ENCODE peak calls at places on chromosome 18, in eight cellular contexts. I is DMS 273 treated with DMSO at 0.1 percent for 48 hours, F is NB4, T is endodermal cell, U is T-helper 2 cell, P is RWPE2, N is fibroblast of mammary gland, C is HT1080. X is an unnamed sample.

GRCh38 chr18:75189696-75190095 is 19.2 kb downstream of the PTGR3 start:
- DNase-seq in U (no peak), I (no peak), N (no peak), P (no peak), C (no peak), F (no peak), T (no peak), X (no peak)

GRCh38 chr18:21453512-21453862 is 147.0 kb downstream of the ESCO1 start:
- DNase-seq in U (no peak), P (no peak), N (no peak), T (no peak), C (no peak), F (no peak), I (no peak), X (no peak)

GRCh38 chr18:55665506-55665905 is 77.5 kb upstream of the TCF4 start:
- DNase-seq in U (no peak), F (no peak), I (no peak), P (no peak), T (no peak), N (no peak), C (no peak), X (no peak)

GRCh38 chr18:73724908-73725307 is 422.7 kb downstream of the FBXO15 start:
- DNase-seq in C (no peak), N (peak; percentile 45), P (no peak), I (peak; percentile 2), F (no peak), U (no peak), T (no peak), X (no peak)

GRCh38 chr18:23291456-23292205 is 156.3 kb downstream of the CABLES1 start:
- DNase-seq in P (no peak), I (no peak), N (peak; percentile 80), T (peak; percentile 51), U (no peak), F (no peak), C (peak; percentile 65), X (no peak)

GRCh38 chr18:79588131-79588635 is 91.4 kb upstream of the CTDP1 start:
- DNase-seq in C (no peak), U (no peak), I (no peak), N (no peak), T (no peak), P (peak; percentile 65), F (no peak), X (no peak)

GRCh38 chr18:27750014-27750413 is 426.9 kb downstream of the CDH2 start:
- DNase-seq in C (peak; percentile 55), U (no peak), F (peak; percentile 49), T (peak; percentile 92), I (no peak), P (no peak), N (peak; percentile 23), X (no peak)

GRCh38 chr18:21538230-21538629 is 62.3 kb downstream of the ESCO1 start:
- DNase-seq in P (no peak), I (no peak), F (no peak), U (no peak), N (peak; percentile 16), C (no peak), T (no peak), X (no peak)

GRCh38 chr18:8403713-8404112 is 205.5 kb upstream of the RAB12 start:
- DNase-seq in F (no peak), T (no peak), U (no peak), N (no peak), P (no peak), I (no peak), C (no peak), X (no peak)

GRCh38 chr18:25435462-25435782 is 83.5 kb upstream of the ZNF521 start:
- DNase-seq in U (no peak), F (no peak), I (no peak), T (no peak), C (no peak), P (no peak), N (no peak), X (no peak)

GRCh38 chr18:56709463-56709862 is 58.3 kb downstream of the WDR7 start:
- DNase-seq in U (no peak), T (peak; percentile 50), F (peak; percentile 72), C (peak; percentile 85), I (peak; percentile 8), P (no peak), N (peak; percentile 92), X (no peak)

GRCh38 chr18:13893418-13893760 is 21.9 kb downstream of the MC2R start:
- DNase-seq in F (peak; percentile 6), C (no peak), U (no peak), T (no peak), I (no peak), P (no peak), N (no peak), X (no peak)

GRCh38 chr18:12639990-12640880 is 17.7 kb downstream of the SPIRE1 start:
- DNase-seq in F (no peak), N (peak; percentile 76), U (no peak), P (peak; percentile 74), T (no peak), C (peak; percentile 87), I (no peak), X (no peak)

GRCh38 chr18:75247041-75247551 is 36.5 kb downstream of the TSHZ1 start:
- DNase-seq in C (no peak), T (no peak), N (peak; percentile 80), U (no peak), P (no peak), I (no peak), F (peak; percentile 70), X (no peak)

GRCh38 chr18:44541159-44541558 is 139.5 kb upstream of the SETBP1 start:
- DNase-seq in N (peak; percentile 23), F (no peak), U (no peak), P (no peak), T (no peak), I (no peak), C (no peak), X (no peak)

GRCh38 chr18:60246606-60247005 is 126.0 kb downstream of the MC4R start:
- DNase-seq in U (no peak), P (no peak), T (no peak), N (no peak), F (peak; percentile 23), C (no peak), I (no peak), X (no peak)

GRCh38 chr18:8142932-8143331 is 466.3 kb upstream of the RAB12 start:
- DNase-seq in N (no peak), T (no peak), P (no peak), F (no peak), C (no peak), I (no peak), U (no peak), X (no peak)

GRCh38 chr18:50848038-50848437 is 28.2 kb upstream of the MRO start:
- DNase-seq in F (no peak), U (no peak), C (no peak), I (no peak), P (no peak), N (no peak), T (no peak), X (no peak)

GRCh38 chr18:6203791-6204190 is 210.9 kb downstream of the L3MBTL4 start:
- DNase-seq in F (no peak), N (no peak), P (no peak), U (no peak), T (no peak), C (no peak), I (peak; percentile 56), X (no peak)

GRCh38 chr18:44869533-44869932 is 188.8 kb downstream of the SETBP1 start:
- DNase-seq in T (peak; percentile 49), C (no peak), U (no peak), P (no peak), I (no peak), F (no peak), N (no peak), X (no peak)

GRCh38 chr18:12741351-12741750 is 38.5 kb downstream of the PSMG2 start:
- DNase-seq in P (peak; percentile 74), U (no peak), T (no peak), C (peak; percentile 68), I (no peak), N (peak; percentile 91), F (no peak), X (no peak)

GRCh38 chr18:21703241-21703820 is 1.2 kb downstream of the ABHD3 start:
- DNase-seq in F (no peak), U (no peak), C (no peak), P (no peak), T (peak; percentile 63), I (no peak), N (no peak), X (peak; percentile 39)

GRCh38 chr18:55510809-55511208 is 77.2 kb downstream of the TCF4 start:
- DNase-seq in U (no peak), C (peak; percentile 72), T (no peak), I (no peak), P (no peak), N (peak; percentile 93), F (no peak), X (no peak)

GRCh38 chr18:11310476-11311086 is 161.2 kb upstream of the PIEZO2 start:
- DNase-seq in U (no peak), T (peak; percentile 92), I (no peak), F (peak; percentile 53), P (no peak), C (peak; percentile 60), N (peak; percentile 57), X (peak; percentile 31)

GRCh38 chr18:49858309-49859005 is 45.1 kb upstream of the ACAA2 start:
- DNase-seq in U (peak; percentile 35), N (peak; percentile 73), I (peak; percentile 40), C (peak; percentile 68), T (peak; percentile 91), P (no peak), F (peak; percentile 69), X (peak; percentile 68)

GRCh38 chr18:12278153-12278764 is 24.1 kb downstream of the CIDEA start:
- DNase-seq in I (no peak), N (no peak), T (peak; percentile 80), C (peak; percentile 60), P (no peak), U (no peak), F (no peak), X (no peak)

GRCh38 chr18:28095041-28095440 is 81.9 kb downstream of the CDH2 start:
- DNase-seq in U (no peak), I (no peak), T (no peak), C (peak; percentile 34), P (no peak), F (no peak), N (peak; percentile 37), X (no peak)

GRCh38 chr18:66013976-66014375 is 263.2 kb downstream of the CDH7 start:
- DNase-seq in I (no peak), C (peak; percentile 46), P (no peak), N (no peak), T (no peak), F (no peak), U (no peak), X (no peak)

GRCh38 chr18:40939636-40940035 is 1015.4 kb upstream of the PIK3C3 start:
- DNase-seq in C (peak; percentile 17), T (no peak), I (no peak), N (peak; percentile 34), U (no peak), F (no peak), P (no peak), X (no peak)

GRCh38 chr18:56799756-56800155 is 148.6 kb downstream of the WDR7 start:
- DNase-seq in C (peak; percentile 8), F (no peak), P (no peak), U (no peak), T (no peak), I (no peak), N (peak; percentile 25), X (no peak)

GRCh38 chr18:48061781-48062570 is 131.5 kb upstream of the SMAD2 start:
- DNase-seq in C (no peak), N (peak; percentile 21), I (no peak), U (no peak), T (no peak), F (no peak), P (no peak), X (no peak)

GRCh38 chr18:43588838-43589237 is 311.5 kb upstream of the SYT4 start:
- DNase-seq in N (no peak), P (no peak), C (no peak), F (no peak), T (no peak), U (no peak), I (no peak), X (no peak)

GRCh38 chr18:44733754-44734465 is 53.2 kb downstream of the SETBP1 start:
- DNase-seq in P (no peak), I (no peak), F (no peak), T (no peak), C (no peak), U (no peak), N (peak; percentile 66), X (no peak)

GRCh38 chr18:41967680-41968079 is 12.6 kb downstream of the PIK3C3 start:
- DNase-seq in U (no peak), N (no peak), I (peak; percentile 95), C (no peak), P (no peak), T (no peak), F (no peak), X (no peak)